ENCODE peak calls at places on chromosomes 4 and X, in nine cellular contexts. One of them, this sample, is unnamed.

GRCh38 chrX:1493877-1494510 is 41.3 kb upstream of the ASMTL start:
- DNase-seq in IMR-90: no peak
- DNase-seq in astrocyte of the spinal cord: no peak
- DNase-seq in HFF-Myc: no peak
- DNase-seq in lower lobe of right lung: no peak
- DNase-seq in fibroblast of mammary gland: no peak
- DNase-seq in brain microvascular endothelial cell: no peak
- DNase-seq in left lung: no peak
- DNase-seq in PC-9: no peak
- DNase-seq in this sample: no peak

GRCh38 chr4:48575964-48576363 is 85.9 kb downstream of the ZAR1 start:
- DNase-seq in HFF-Myc: no peak
- DNase-seq in IMR-90: peak
- DNase-seq in PC-9: no peak
- DNase-seq in brain microvascular endothelial cell: peak
- DNase-seq in left lung: no peak
- DNase-seq in astrocyte of the spinal cord: peak
- DNase-seq in lower lobe of right lung: no peak
- DNase-seq in fibroblast of mammary gland: peak
- DNase-seq in this sample: peak

GRCh38 chr4:113531572-113531971 is 230.0 kb downstream of the CAMK2D start:
- DNase-seq in lower lobe of right lung: no peak
- DNase-seq in fibroblast of mammary gland: no peak
- DNase-seq in left lung: no peak
- DNase-seq in PC-9: no peak
- DNase-seq in astrocyte of the spinal cord: no peak
- DNase-seq in IMR-90: no peak
- DNase-seq in HFF-Myc: no peak
- DNase-seq in brain microvascular endothelial cell: no peak
- DNase-seq in this sample: no peak

GRCh38 chrX:10769165-10769564 is 148.8 kb upstream of the MID1 start:
- DNase-seq in astrocyte of the spinal cord: peak
- DNase-seq in lower lobe of right lung: no peak
- DNase-seq in fibroblast of mammary gland: peak
- DNase-seq in HFF-Myc: no peak
- DNase-seq in brain microvascular endothelial cell: peak
- DNase-seq in IMR-90: peak
- DNase-seq in PC-9: no peak
- DNase-seq in left lung: no peak
- DNase-seq in this sample: no peak

GRCh38 chrX:119853449-119853848 is 686 bp upstream of the UPF3B start:
- DNase-seq in lower lobe of right lung: no peak
- DNase-seq in PC-9: no peak
- DNase-seq in fibroblast of mammary gland: no peak
- DNase-seq in astrocyte of the spinal cord: no peak
- DNase-seq in left lung: no peak
- DNase-seq in HFF-Myc: no peak
- DNase-seq in brain microvascular endothelial cell: no peak
- DNase-seq in IMR-90: no peak
- DNase-seq in this sample: no peak

GRCh38 chrX:151725338-151725614 is 9.3 kb upstream of the CNGA2 start:
- DNase-seq in IMR-90: no peak
- DNase-seq in astrocyte of the spinal cord: no peak
- DNase-seq in brain microvascular endothelial cell: no peak
- DNase-seq in lower lobe of right lung: no peak
- DNase-seq in PC-9: no peak
- DNase-seq in left lung: no peak
- DNase-seq in HFF-Myc: no peak
- DNase-seq in fibroblast of mammary gland: no peak
- DNase-seq in this sample: no peak

GRCh38 chrX:38279188-38279587 is 48.1 kb downstream of the RPGR start:
- DNase-seq in brain microvascular endothelial cell: no peak
- DNase-seq in lower lobe of right lung: no peak
- DNase-seq in PC-9: no peak
- DNase-seq in left lung: no peak
- DNase-seq in fibroblast of mammary gland: no peak
- DNase-seq in IMR-90: no peak
- DNase-seq in HFF-Myc: no peak
- DNase-seq in astrocyte of the spinal cord: peak
- DNase-seq in this sample: no peak

GRCh38 chrX:129247642-129248041 is 275.6 kb downstream of the SMARCA1 start:
- DNase-seq in lower lobe of right lung: no peak
- DNase-seq in left lung: no peak
- DNase-seq in astrocyte of the spinal cord: no peak
- DNase-seq in HFF-Myc: no peak
- DNase-seq in brain microvascular endothelial cell: no peak
- DNase-seq in IMR-90: no peak
- DNase-seq in PC-9: no peak
- DNase-seq in fibroblast of mammary gland: no peak
- DNase-seq in this sample: no peak

GRCh38 chr4:180947421-180947820 is 1295.8 kb upstream of the TENM3 start:
- DNase-seq in astrocyte of the spinal cord: peak
- DNase-seq in IMR-90: peak
- DNase-seq in brain microvascular endothelial cell: no peak
- DNase-seq in HFF-Myc: no peak
- DNase-seq in lower lobe of right lung: no peak
- DNase-seq in PC-9: no peak
- DNase-seq in left lung: no peak
- DNase-seq in fibroblast of mammary gland: peak
- DNase-seq in this sample: peak

GRCh38 chrX:75746891-75747639 is 38.0 kb downstream of the MAGEE2 start:
- DNase-seq in HFF-Myc: no peak
- DNase-seq in IMR-90: no peak
- DNase-seq in lower lobe of right lung: peak
- DNase-seq in fibroblast of mammary gland: peak
- DNase-seq in left lung: no peak
- DNase-seq in astrocyte of the spinal cord: peak
- DNase-seq in PC-9: no peak
- DNase-seq in brain microvascular endothelial cell: peak
- DNase-seq in this sample: no peak

GRCh38 chr4:158208931-158209640 is 1.2 kb upstream of the TMEM144 start:
- DNase-seq in HFF-Myc: no peak
- DNase-seq in left lung: no peak
- DNase-seq in PC-9: no peak
- DNase-seq in IMR-90: no peak
- DNase-seq in fibroblast of mammary gland: no peak
- DNase-seq in astrocyte of the spinal cord: no peak
- DNase-seq in brain microvascular endothelial cell: no peak
- DNase-seq in lower lobe of right lung: no peak
- DNase-seq in this sample: no peak

GRCh38 chr4:177356191-177356590 is 46.5 kb downstream of the NEIL3 start:
- DNase-seq in fibroblast of mammary gland: peak
- DNase-seq in IMR-90: peak
- DNase-seq in lower lobe of right lung: no peak
- DNase-seq in HFF-Myc: no peak
- DNase-seq in left lung: no peak
- DNase-seq in PC-9: no peak
- DNase-seq in astrocyte of the spinal cord: no peak
- DNase-seq in brain microvascular endothelial cell: no peak
- DNase-seq in this sample: no peak

GRCh38 chr4:124139044-124139443 is 573.5 kb downstream of the ANKRD50 start:
- DNase-seq in PC-9: no peak
- DNase-seq in IMR-90: no peak
- DNase-seq in brain microvascular endothelial cell: no peak
- DNase-seq in HFF-Myc: no peak
- DNase-seq in lower lobe of right lung: no peak
- DNase-seq in fibroblast of mammary gland: no peak
- DNase-seq in astrocyte of the spinal cord: no peak
- DNase-seq in left lung: no peak
- DNase-seq in this sample: no peak

GRCh38 chr4:40325406-40326019 is 9.6 kb upstream of the CHRNA9 start:
- DNase-seq in lower lobe of right lung: no peak
- DNase-seq in fibroblast of mammary gland: peak
- DNase-seq in HFF-Myc: peak
- DNase-seq in brain microvascular endothelial cell: peak
- DNase-seq in left lung: no peak
- DNase-seq in IMR-90: peak
- DNase-seq in PC-9: peak
- DNase-seq in astrocyte of the spinal cord: peak
- DNase-seq in this sample: no peak

GRCh38 chr4:120685756-120686278 is 236.7 kb downstream of the PRDM5 start:
- DNase-seq in PC-9: no peak
- DNase-seq in brain microvascular endothelial cell: no peak
- DNase-seq in lower lobe of right lung: no peak
- DNase-seq in astrocyte of the spinal cord: no peak
- DNase-seq in fibroblast of mammary gland: peak
- DNase-seq in IMR-90: no peak
- DNase-seq in left lung: no peak
- DNase-seq in HFF-Myc: no peak
- DNase-seq in this sample: no peak

GRCh38 chr4:16225996-16226815 is at the start of gene TAPT1:
- DNase-seq in IMR-90: peak
- DNase-seq in HFF-Myc: no peak
- DNase-seq in fibroblast of mammary gland: peak
- DNase-seq in brain microvascular endothelial cell: peak
- DNase-seq in left lung: peak
- DNase-seq in lower lobe of right lung: peak
- DNase-seq in PC-9: no peak
- DNase-seq in astrocyte of the spinal cord: peak
- DNase-seq in this sample: no peak

GRCh38 chr4:146585761-146586333 is 52.8 kb upstream of the POU4F2 start:
- DNase-seq in brain microvascular endothelial cell: peak
- DNase-seq in lower lobe of right lung: no peak
- DNase-seq in astrocyte of the spinal cord: peak
- DNase-seq in fibroblast of mammary gland: peak
- DNase-seq in HFF-Myc: no peak
- DNase-seq in IMR-90: peak
- DNase-seq in PC-9: no peak
- DNase-seq in left lung: no peak
- DNase-seq in this sample: peak

GRCh38 chr4:79748835-79749234 is 324.2 kb downstream of the ANTXR2 start:
- DNase-seq in astrocyte of the spinal cord: no peak
- DNase-seq in IMR-90: no peak
- DNase-seq in brain microvascular endothelial cell: no peak
- DNase-seq in PC-9: no peak
- DNase-seq in HFF-Myc: no peak
- DNase-seq in fibroblast of mammary gland: no peak
- DNase-seq in left lung: no peak
- DNase-seq in lower lobe of right lung: peak
- DNase-seq in this sample: no peak

GRCh38 chr4:1047106-1047975 is 35.9 kb downstream of the FGFRL1 start:
- DNase-seq in left lung: peak
- DNase-seq in astrocyte of the spinal cord: no peak
- DNase-seq in lower lobe of right lung: peak
- DNase-seq in IMR-90: no peak
- DNase-seq in brain microvascular endothelial cell: no peak
- DNase-seq in HFF-Myc: no peak
- DNase-seq in PC-9: no peak
- DNase-seq in fibroblast of mammary gland: no peak
- DNase-seq in this sample: no peak

GRCh38 chrX:48520455-48520854 is 1.2 kb upstream of the EBP start:
- DNase-seq in HFF-Myc: no peak
- DNase-seq in PC-9: no peak
- DNase-seq in brain microvascular endothelial cell: no peak
- DNase-seq in lower lobe of right lung: no peak
- DNase-seq in left lung: peak
- DNase-seq in IMR-90: no peak
- DNase-seq in astrocyte of the spinal cord: no peak
- DNase-seq in fibroblast of mammary gland: no peak
- DNase-seq in this sample: no peak

GRCh38 chr4:173516621-173517612 is 13.1 kb downstream of the HAND2 start:
- DNase-seq in fibroblast of mammary gland: peak
- DNase-seq in astrocyte of the spinal cord: no peak
- DNase-seq in lower lobe of right lung: no peak
- DNase-seq in left lung: no peak
- DNase-seq in PC-9: no peak
- DNase-seq in HFF-Myc: no peak
- DNase-seq in brain microvascular endothelial cell: no peak
- DNase-seq in IMR-90: no peak
- DNase-seq in this sample: no peak
- TF ChIP-seq CTCF in fibroblast of mammary gland: no peak
- TF ChIP-seq CTCF in astrocyte of the spinal cord: no peak
- TF ChIP-seq CTCF in lower lobe of right lung: no peak
- TF ChIP-seq CTCF in left lung: no peak
- TF ChIP-seq CTCF in PC-9: no peak
- TF ChIP-seq CTCF in HFF-Myc: no peak
- TF ChIP-seq CTCF in brain microvascular endothelial cell: no peak
- TF ChIP-seq CTCF in IMR-90: no peak
- TF ChIP-seq CTCF in this sample: no peak

GRCh38 chrX:12972867-12973560 is 1.9 kb upstream of the TMSB4X start:
- DNase-seq in fibroblast of mammary gland: no peak
- DNase-seq in brain microvascular endothelial cell: no peak
- DNase-seq in IMR-90: no peak
- DNase-seq in left lung: no peak
- DNase-seq in HFF-Myc: no peak
- DNase-seq in PC-9: no peak
- DNase-seq in lower lobe of right lung: no peak
- DNase-seq in astrocyte of the spinal cord: no peak
- DNase-seq in this sample: no peak
- H3K4me3 ChIP-seq in fibroblast of mammary gland: peak
- H3K4me3 ChIP-seq in brain microvascular endothelial cell: no peak
- H3K4me3 ChIP-seq in IMR-90: no peak
- H3K4me3 ChIP-seq in left lung: peak
- H3K4me3 ChIP-seq in HFF-Myc: no peak
- H3K4me3 ChIP-seq in PC-9: no peak
- H3K4me3 ChIP-seq in lower lobe of right lung: peak
- H3K4me3 ChIP-seq in astrocyte of the spinal cord: no peak
- H3K4me3 ChIP-seq in this sample: no peak

DNA sequence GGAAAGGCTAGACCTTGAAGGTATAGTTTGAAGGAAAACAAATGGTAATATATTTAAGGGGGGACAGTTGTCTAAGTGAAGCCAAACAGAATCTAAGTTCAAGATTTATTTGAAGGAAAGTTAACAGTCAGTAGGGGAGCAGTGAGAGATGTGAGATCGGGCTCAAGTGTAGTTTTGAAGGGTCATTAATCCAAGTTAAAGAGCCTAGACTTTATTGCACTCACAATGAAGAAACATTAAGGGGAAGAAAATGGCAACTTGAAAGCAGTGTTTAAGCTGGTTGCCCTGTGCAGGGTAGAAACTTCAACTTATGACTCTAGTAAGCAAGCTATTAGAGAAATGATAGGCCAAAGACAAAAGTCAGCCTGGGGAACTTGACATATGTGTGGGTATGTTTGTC is 1952.2 kb downstream of the PCDH7 start:
- DNase-seq in IMR-90: no peak
- DNase-seq in brain microvascular endothelial cell: no peak
- DNase-seq in left lung: no peak
- DNase-seq in HFF-Myc: no peak
- DNase-seq in astrocyte of the spinal cord: no peak
- DNase-seq in lower lobe of right lung: no peak
- DNase-seq in fibroblast of mammary gland: no peak
- DNase-seq in PC-9: no peak
- DNase-seq in this sample: no peak
- TF ChIP-seq CTCF in IMR-90: no peak
- TF ChIP-seq CTCF in brain microvascular endothelial cell: no peak
- TF ChIP-seq CTCF in left lung: no peak
- TF ChIP-seq CTCF in HFF-Myc: no peak
- TF ChIP-seq CTCF in astrocyte of the spinal cord: no peak
- TF ChIP-seq CTCF in lower lobe of right lung: no peak
- TF ChIP-seq CTCF in fibroblast of mammary gland: no peak
- TF ChIP-seq CTCF in PC-9: no peak
- TF ChIP-seq CTCF in this sample: no peak

DNA sequence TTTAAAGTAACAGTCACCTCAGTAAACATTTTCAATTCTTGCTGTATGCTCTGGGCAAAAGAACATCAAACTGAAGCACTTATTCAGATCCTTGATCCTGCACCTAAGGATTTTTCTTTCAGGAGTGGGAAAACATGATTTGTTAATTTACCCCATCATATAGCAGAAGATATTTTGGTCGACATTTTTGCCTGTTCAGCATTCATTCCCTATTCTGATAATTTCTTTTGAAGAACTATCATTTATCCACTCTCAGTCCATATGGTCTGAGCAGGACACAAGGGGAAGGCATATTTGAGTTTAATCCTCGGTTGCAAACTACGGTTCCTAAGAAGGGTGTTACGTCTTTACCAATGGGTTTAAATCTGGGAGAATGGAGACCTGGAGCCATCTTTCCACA is 1.2 kb upstream of the CLOCK start:
- DNase-seq in PC-9: no peak
- DNase-seq in lower lobe of right lung: no peak
- DNase-seq in left lung: no peak
- DNase-seq in HFF-Myc: no peak
- DNase-seq in IMR-90: no peak
- DNase-seq in brain microvascular endothelial cell: no peak
- DNase-seq in fibroblast of mammary gland: no peak
- DNase-seq in astrocyte of the spinal cord: no peak
- DNase-seq in this sample: no peak
- H3K4me3 ChIP-seq in PC-9: peak
- H3K4me3 ChIP-seq in lower lobe of right lung: peak
- H3K4me3 ChIP-seq in left lung: peak
- H3K4me3 ChIP-seq in HFF-Myc: peak
- H3K4me3 ChIP-seq in IMR-90: peak
- H3K4me3 ChIP-seq in brain microvascular endothelial cell: peak
- H3K4me3 ChIP-seq in fibroblast of mammary gland: peak
- H3K4me3 ChIP-seq in astrocyte of the spinal cord: peak
- H3K4me3 ChIP-seq in this sample: peak